ENCODE peak calls at places on chromosomes 7 and 10, in five cellular contexts. X is OCI-LY7, D is SK-N-SH, O is GM23338, L is PC-3. J is an unnamed sample.

GRCh38 chr7:27435461-27435860 is 192.9 kb downstream of the EVX1 start:
- DNase-seq in X (no peak), L (peak), O (no peak), D (no peak), J (peak)

GRCh38 chr10:87523731-87524130 is 19.0 kb downstream of the MINPP1 start:
- DNase-seq in L (no peak), X (no peak), O (no peak), D (no peak), J (no peak)

GRCh38 chr7:108499575-108499974 is 26.4 kb downstream of the PNPLA8 start:
- DNase-seq in D (no peak), X (no peak), O (no peak), L (no peak), J (peak)

GRCh38 chr10:12350167-12350872 is 973 bp downstream of the CAMK1D start:
- DNase-seq in X (peak), L (peak), D (peak), O (peak), J (peak)

GRCh38 chr7:86925221-86925620 is 134.2 kb downstream of the ELAPOR2 start:
- DNase-seq in L (no peak), D (no peak), O (no peak), X (no peak), J (no peak)

GRCh38 chr10:75773139-75773801 is 341.8 kb downstream of the LRMDA start:
- DNase-seq in O (no peak), L (peak), X (no peak), D (no peak), J (peak)

GRCh38 chr10:104273899-104274575 is 5.1 kb downstream of the GSTO2 start:
- DNase-seq in O (no peak), L (no peak), D (no peak), X (no peak), J (peak)

GRCh38 chr7:27159278-27160146 is 3.0 kb upstream of the HOXA7 start:
- DNase-seq in D (no peak), O (no peak), X (no peak), L (peak), J (no peak)

GRCh38 chr10:11849908-11850307 is 26.8 kb downstream of the PROSER2 start:
- DNase-seq in X (no peak), O (no peak), L (no peak), D (no peak), J (no peak)

GRCh38 chr10:29648983-29649268 is 14.2 kb upstream of the SVIL start:
- DNase-seq in X (no peak), O (no peak), L (peak), D (no peak), J (peak)

GRCh38 chr10:124422742-124423141 is 4.0 kb upstream of the OAT start:
- DNase-seq in X (no peak), D (no peak), L (no peak), O (no peak), J (no peak)

GRCh38 chr10:88979153-88979562 is 11.4 kb upstream of the FAS start:
- DNase-seq in X (no peak), D (no peak), O (no peak), L (no peak), J (peak)

GRCh38 chr7:80584778-80585177 is 53.7 kb upstream of the CD36 start:
- DNase-seq in X (no peak), L (peak), O (peak), D (no peak), J (peak)

GRCh38 chr7:85776691-85777363 is 590.0 kb upstream of the SEMA3D start:
- DNase-seq in L (no peak), D (no peak), X (no peak), O (no peak), J (peak)

GRCh38 chr7:23520582-23520981 is 11.2 kb downstream of the TRA2A start:
- DNase-seq in D (no peak), X (no peak), O (peak), L (no peak), J (no peak)

GRCh38 chr7:134435161-134435920 is 23.6 kb downstream of the AKR1B1 start:
- DNase-seq in O (no peak), X (no peak), L (peak), D (no peak), J (peak)

GRCh38 chr10:663466-663751 is 26.1 kb downstream of the DIP2C start:
- DNase-seq in D (no peak), X (no peak), L (no peak), O (no peak), J (no peak)

GRCh38 chr10:112261281-112261822 is 21.8 kb upstream of the TECTB start:
- DNase-seq in X (no peak), D (no peak), O (no peak), L (no peak), J (peak)

GRCh38 chr10:96509017-96509641 is 4.6 kb downstream of the TLL2 start:
- DNase-seq in D (no peak), L (no peak), X (no peak), O (peak), J (peak)

GRCh38 chr7:149489391-149490024 is 8.1 kb downstream of the ZNF746 start:
- DNase-seq in D (peak), L (peak), O (peak), X (no peak), J (no peak)

GRCh38 chr7:108463613-108464012 is 7.4 kb upstream of the NRCAM start:
- DNase-seq in X (no peak), D (no peak), O (no peak), L (no peak), J (no peak)

GRCh38 chr10:15096661-15097010 is 519 bp upstream of the RPP38 start:
- DNase-seq in L (no peak), O (no peak), D (no peak), X (no peak), J (no peak)

GRCh38 chr7:102860351-102860811 is 52.4 kb upstream of the LRRC17 start:
- DNase-seq in D (peak), L (peak), X (no peak), O (no peak), J (peak)

GRCh38 chr7:141455686-141456085 is 95.5 kb upstream of the AGK start:
- DNase-seq in D (no peak), O (no peak), X (no peak), L (no peak), J (no peak)

DNA sequence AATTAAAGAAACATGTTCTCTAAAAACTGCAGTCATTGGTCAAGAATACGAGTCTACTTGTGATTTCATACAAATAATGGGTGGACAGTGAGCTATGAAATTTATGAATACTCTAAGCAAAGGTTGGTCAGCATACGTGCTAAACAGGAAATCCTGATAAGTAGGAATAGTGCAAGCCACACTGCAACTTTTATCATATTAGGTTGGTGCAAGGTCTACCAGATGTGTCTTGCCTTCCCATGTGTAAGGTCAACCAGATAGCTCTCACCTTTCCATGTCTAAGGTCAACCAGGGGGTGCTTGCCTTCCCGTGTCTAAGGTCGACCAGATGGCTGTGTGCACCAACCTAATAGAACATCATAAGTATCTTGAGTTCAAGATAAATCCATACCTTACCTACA is 2.0 kb upstream of the ITGB1 start:
- DNase-seq in L (peak), X (peak), D (no peak), O (no peak), J (no peak)
- H3K4me3 ChIP-seq in L (peak), X (peak), D (peak), O (peak), J (peak)

GRCh38 chr7:13279854-13280435 is 592.5 kb downstream of the ARL4A start:
- DNase-seq in D (peak), O (peak), X (peak), L (peak), J (peak)
- TF ChIP-seq EZH2phosphoT487 in D (no peak), O (no peak), X (no peak), L (no peak), J (no peak)

GRCh38 chr10:116688241-116688711 is 54.1 kb downstream of the HSPA12A start:
- DNase-seq in X (no peak), O (peak), D (no peak), L (peak), J (peak)
- H3K4me3 ChIP-seq in X (no peak), O (no peak), D (no peak), L (no peak), J (peak)

DNA sequence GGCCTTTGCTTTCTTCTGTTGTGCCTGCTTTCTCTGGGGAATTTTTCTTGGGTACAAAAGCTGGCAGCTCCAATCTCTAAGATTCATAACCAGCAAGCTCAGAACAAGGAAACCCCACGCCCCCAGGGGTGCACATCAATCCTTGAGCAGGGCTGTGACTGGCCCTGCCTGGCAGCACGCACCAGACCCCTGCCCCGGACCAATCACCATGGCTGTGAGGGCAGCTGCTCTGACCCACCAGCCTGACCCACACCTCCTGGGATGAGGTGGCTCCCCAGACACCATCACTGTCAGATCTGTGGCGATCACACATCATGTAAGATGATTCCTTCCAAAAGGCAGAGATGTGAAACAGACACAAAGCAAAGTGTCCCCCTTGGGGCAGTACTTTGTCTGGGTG is 175.4 kb upstream of the SHH start:
- DNase-seq in D (no peak), O (no peak), L (no peak), X (no peak), J (no peak)
- TF ChIP-seq EZH2phosphoT487 in D (no peak), O (no peak), L (no peak), X (no peak), J (no peak)

DNA sequence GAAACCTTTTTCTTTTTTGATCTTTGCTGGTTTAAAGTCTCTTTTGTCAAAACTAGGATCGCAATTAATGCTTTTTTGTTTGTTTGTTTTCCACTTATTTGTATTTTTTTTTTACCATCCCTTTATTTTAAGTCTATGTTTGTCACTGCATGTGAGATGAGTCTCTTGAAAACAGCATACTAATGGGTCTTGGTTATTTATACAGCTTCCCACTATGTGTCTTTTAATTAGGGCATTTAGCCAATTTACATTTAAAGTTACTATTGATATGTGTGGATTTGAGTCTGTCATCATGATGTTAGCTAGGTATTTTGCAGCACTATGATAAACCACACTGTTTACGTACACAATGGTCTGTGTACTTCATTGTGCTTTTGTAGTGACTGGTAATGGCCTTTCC is 34.7 kb upstream of the PPP1R3A start:
- DNase-seq in O (no peak), D (no peak), L (no peak), X (no peak), J (no peak)
- H3K4me3 ChIP-seq in O (no peak), D (no peak), L (no peak), X (no peak), J (no peak)

GRCh38 chr7:151992375-151992774 is 33.1 kb upstream of the GALNT11 start:
- DNase-seq in X (peak), O (peak), L (peak), D (peak), J (peak)

GRCh38 chr7:151990567-151990966 is 34.3 kb downstream of the GALNTL5 start:
- DNase-seq in L (peak), X (no peak), D (no peak), O (peak), J (peak)

GRCh38 chr7:151999337-152000090 is 26.0 kb upstream of the GALNT11 start:
- DNase-seq in L (no peak), O (no peak), D (no peak), X (no peak), J (peak)

DNA sequence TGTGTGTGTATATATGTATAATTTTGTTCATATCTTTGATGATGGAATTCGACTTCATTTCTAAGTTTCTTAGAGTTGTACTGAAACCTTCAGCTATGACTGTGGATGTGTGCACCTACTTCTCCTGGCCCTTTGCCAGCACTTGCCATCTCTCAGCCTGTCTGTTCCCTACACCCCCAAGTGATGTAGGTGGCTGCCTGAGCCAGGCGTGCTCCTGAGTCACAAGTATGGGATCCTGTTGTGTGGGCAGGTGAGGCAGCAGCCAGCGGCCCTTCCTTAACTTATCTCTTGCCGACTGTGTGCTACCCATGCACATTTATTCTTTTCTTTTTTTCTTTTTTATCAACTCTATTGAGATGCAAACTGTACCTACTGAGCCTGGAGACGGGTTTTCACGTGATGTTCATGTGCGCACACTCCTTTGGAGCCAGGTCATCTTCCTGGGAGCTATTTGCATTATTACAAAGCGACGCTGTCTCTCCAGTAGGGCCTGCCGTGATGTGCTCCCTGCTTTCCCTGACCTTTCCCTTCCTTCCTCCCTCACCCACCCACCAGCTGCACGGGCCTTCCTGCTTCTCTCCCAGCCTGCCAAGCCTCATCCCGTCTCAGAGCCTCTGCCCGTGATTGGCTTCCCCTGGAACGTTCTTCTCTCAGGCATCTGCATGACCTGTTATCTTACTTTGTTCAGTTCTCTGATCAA is 31.3 kb upstream of the GALNT11 start:
- DNase-seq in O (peak), X (no peak), D (no peak), L (peak), J (peak)
- TF ChIP-seq EZH2phosphoT487 in O (no peak), X (no peak), D (no peak), L (no peak), J (no peak)

J was measured in GM23248.